ENCODE peak calls at places on chromosomes 16 and 17, in seven cellular contexts. N is AG04450, P is tibial nerve, Q is mammary epithelial cell, I is GM23338, M is skeletal muscle cell, A is breast epithelium. J is an unnamed sample.

GRCh38 chr17:70956731-70957130 is 787.4 kb downstream of the KCNJ2 start:
- DNase-seq in M (no peak), A (no peak), P (no peak), I (no peak), N (no peak), Q (no peak), J (no peak)

GRCh38 chr17:66494023-66494803 is 191.8 kb downstream of the PRKCA start:
- DNase-seq in I (no peak), N (peak), M (peak), Q (peak), P (no peak), A (no peak), J (no peak)

GRCh38 chr16:68311316-68311620 is 449 bp downstream of the PRMT7 start:
- DNase-seq in M (no peak), Q (no peak), N (no peak), P (no peak), I (peak), A (no peak), J (no peak)

GRCh38 chr16:3022208-3022696 is 1.5 kb downstream of the HCFC1R1 start:
- DNase-seq in I (peak), Q (peak), M (peak), N (peak), P (peak), A (peak), J (peak)

GRCh38 chr17:44219636-44220210 is at the start of gene UBTF:
- DNase-seq in N (no peak), A (peak), P (no peak), M (no peak), I (peak), Q (peak), J (peak)

GRCh38 chr17:29733151-29733550 is 110.4 kb upstream of the CORO6 start:
- DNase-seq in Q (peak), N (no peak), A (no peak), I (no peak), M (no peak), P (no peak), J (no peak)

GRCh38 chr17:16516594-16517018 is 24.6 kb upstream of the LRRC75A start:
- DNase-seq in I (no peak), M (no peak), Q (peak), N (peak), P (no peak), A (no peak), J (no peak)

GRCh38 chr17:19592316-19592715 is 56.2 kb upstream of the ALDH3A2 start:
- DNase-seq in P (no peak), N (no peak), M (no peak), A (no peak), I (no peak), Q (no peak), J (no peak)

GRCh38 chr17:78818932-78819331 is 21.7 kb downstream of the USP36 start:
- DNase-seq in I (no peak), A (no peak), M (no peak), N (no peak), P (no peak), Q (no peak), J (peak)

GRCh38 chr16:11105038-11105903 is 150.7 kb downstream of the SOCS1 start:
- DNase-seq in N (peak), I (no peak), A (no peak), P (no peak), Q (peak), M (peak), J (peak)

GRCh38 chr16:84502075-84502474 is 2.4 kb downstream of the MEAK7 start:
- DNase-seq in A (peak), Q (no peak), M (no peak), P (no peak), I (no peak), N (no peak), J (no peak)

GRCh38 chr17:65100316-65101140 is 36.6 kb upstream of the RGS9 start:
- DNase-seq in N (no peak), M (no peak), P (peak), I (peak), Q (peak), A (peak), J (peak)

GRCh38 chr17:73068322-73069153 is 23.9 kb downstream of the SLC39A11 start:
- DNase-seq in M (peak), Q (peak), P (no peak), N (peak), A (no peak), I (no peak), J (no peak)

GRCh38 chr17:40956401-40957254 is 10.1 kb downstream of the KRT39 start:
- DNase-seq in I (no peak), Q (peak), M (peak), P (no peak), N (peak), A (no peak), J (no peak)

GRCh38 chr16:30874244-30874820 is 19.5 kb downstream of the BCL7C start:
- DNase-seq in N (no peak), P (no peak), A (no peak), I (peak), Q (no peak), M (no peak), J (no peak)

GRCh38 chr17:3660311-3660891 is 8.0 kb downstream of the TAX1BP3 start:
- DNase-seq in A (no peak), N (no peak), P (no peak), M (no peak), I (no peak), Q (no peak), J (peak)

GRCh38 chr16:85520853-85521736 is 92.0 kb upstream of the GSE1 start:
- DNase-seq in A (peak), N (no peak), I (no peak), M (no peak), Q (peak), P (no peak), J (no peak)

GRCh38 chr16:88558457-88559442 is 11.5 kb upstream of the ZC3H18 start:
- DNase-seq in Q (peak), I (peak), A (peak), M (no peak), N (peak), P (peak), J (no peak)

GRCh38 chr17:61399131-61400057 is at the start of gene TBX2:
- DNase-seq in I (peak), P (peak), A (no peak), Q (peak), M (peak), N (peak), J (peak)

GRCh38 chr16:86498155-86498651 is 12.1 kb upstream of the FOXF1 start:
- DNase-seq in I (no peak), M (no peak), P (no peak), Q (no peak), A (no peak), N (no peak), J (no peak)

GRCh38 chr16:3119701-3120408 is 7.5 kb downstream of the ZNF205 start:
- DNase-seq in Q (no peak), P (no peak), M (no peak), A (no peak), I (no peak), N (no peak), J (no peak)

GRCh38 chr16:74691093-74691855 is 9.4 kb downstream of the MLKL start:
- DNase-seq in M (no peak), P (no peak), A (no peak), Q (no peak), I (no peak), N (no peak), J (no peak)

GRCh38 chr16:87582221-87582965 is 19.9 kb upstream of the JPH3 start:
- DNase-seq in Q (no peak), N (no peak), A (no peak), M (peak), I (peak), P (peak), J (no peak)

GRCh38 chr16:23362460-23363317 is 60.6 kb downstream of the SCNN1B start:
- DNase-seq in A (peak), I (no peak), M (no peak), P (peak), Q (peak), N (no peak), J (peak)

GRCh38 chr17:81961087-81961514 is at the start of gene NOTUM:
- DNase-seq in M (no peak), A (no peak), Q (no peak), I (peak), N (no peak), P (no peak), J (no peak)

GRCh38 chr16:87715658-87716057 is 50.1 kb downstream of the KLHDC4 start:
- DNase-seq in A (no peak), Q (no peak), P (no peak), I (no peak), M (no peak), N (no peak), J (no peak)

GRCh38 chr17:1203967-1204291 is 24.1 kb upstream of the ABR start:
- DNase-seq in N (no peak), Q (no peak), M (no peak), I (peak), A (no peak), P (no peak), J (no peak)

GRCh38 chr17:488993-489757 is 136.6 kb upstream of the RPH3AL start:
- DNase-seq in N (no peak), I (peak), Q (peak), P (no peak), A (no peak), M (no peak), J (no peak)

GRCh38 chr16:67936124-67936875 is at the start of gene PSMB10:
- DNase-seq in A (no peak), I (peak), M (no peak), P (no peak), N (no peak), Q (peak), J (peak)

GRCh38 chr17:74893936-74894671 is 671 bp upstream of the FADS6 start:
- DNase-seq in P (no peak), I (no peak), N (no peak), Q (no peak), M (no peak), A (no peak), J (no peak)

GRCh38 chr17:74892013-74892841 is 1.2 kb downstream of the FADS6 start:
- DNase-seq in M (no peak), A (no peak), N (no peak), P (no peak), I (no peak), Q (no peak), J (peak)

GRCh38 chr17:74890554-74890953 is 2.9 kb downstream of the FADS6 start:
- DNase-seq in N (no peak), Q (no peak), P (no peak), A (no peak), I (no peak), M (no peak), J (no peak)

GRCh38 chr17:74888440-74888839 is 5.0 kb downstream of the FADS6 start:
- DNase-seq in I (no peak), M (no peak), P (no peak), A (no peak), N (no peak), Q (no peak), J (no peak)

DNA sequence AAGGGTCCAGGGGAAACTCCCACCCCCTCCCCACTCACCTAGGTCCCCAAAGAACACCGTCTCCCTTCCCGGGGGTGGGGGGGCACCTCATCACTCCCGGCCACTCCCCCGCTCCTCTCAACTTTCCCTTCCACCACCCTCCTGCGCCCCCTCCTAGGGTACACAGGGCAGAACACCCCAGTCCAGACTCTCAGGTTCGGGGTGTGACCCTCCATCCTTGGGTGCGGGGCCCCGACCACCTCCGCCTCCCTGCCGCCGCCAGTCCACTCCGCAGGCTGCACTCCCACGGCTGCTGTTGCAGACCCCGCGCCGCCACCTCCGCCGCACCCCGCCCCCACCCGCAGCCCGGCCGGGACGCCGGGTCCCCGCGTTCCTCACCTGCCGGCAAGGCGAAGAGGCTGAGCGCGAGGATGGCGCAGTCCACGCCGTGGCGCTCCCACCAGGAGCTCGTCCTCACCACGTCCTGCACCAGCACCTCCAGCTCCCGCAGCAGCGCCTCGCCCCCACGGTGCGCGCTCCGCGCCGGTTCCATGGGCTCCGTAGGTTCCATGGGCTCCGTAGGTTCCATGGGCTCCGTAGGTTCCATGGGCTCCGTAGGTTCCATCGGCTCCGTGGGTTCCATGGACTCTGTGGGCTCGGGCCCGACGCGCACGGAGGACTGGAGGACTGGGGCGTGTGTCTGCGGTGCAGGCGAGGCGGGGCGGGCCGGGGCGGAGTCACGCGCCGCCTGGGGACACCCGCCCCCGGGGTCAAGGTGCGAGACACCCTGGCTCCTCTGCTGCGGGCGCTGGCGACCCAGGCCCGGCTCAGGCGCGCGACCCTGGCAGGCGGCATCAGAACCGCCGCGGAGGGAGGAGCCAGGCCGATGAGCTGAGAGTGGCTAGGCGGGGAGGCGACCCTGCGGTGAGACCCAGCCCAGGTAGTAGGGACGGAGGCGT is at the start of gene FADS6:
- DNase-seq in P (no peak), N (no peak), Q (no peak), I (peak), A (no peak), M (no peak), J (peak)
- H3K4me3 ChIP-seq in P (no peak), N (no peak), Q (peak), I (peak), A (peak), M (peak), J (peak)

GRCh38 chr17:48598727-48599126 is 5.1 kb upstream of the HOXB5 start:
- DNase-seq in N (no peak), I (no peak), P (no peak), A (no peak), M (no peak), Q (no peak), J (no peak)
- H3K4me3 ChIP-seq in N (peak), I (no peak), P (no peak), A (peak), M (no peak), Q (no peak), J (no peak)

GRCh38 chr17:41965694-41966375 is 760 bp upstream of the CNP start:
- DNase-seq in P (no peak), Q (peak), N (no peak), A (peak), M (no peak), I (peak), J (no peak)
- H3K4me3 ChIP-seq in P (peak), Q (peak), N (peak), A (peak), M (peak), I (peak), J (peak)

DNA sequence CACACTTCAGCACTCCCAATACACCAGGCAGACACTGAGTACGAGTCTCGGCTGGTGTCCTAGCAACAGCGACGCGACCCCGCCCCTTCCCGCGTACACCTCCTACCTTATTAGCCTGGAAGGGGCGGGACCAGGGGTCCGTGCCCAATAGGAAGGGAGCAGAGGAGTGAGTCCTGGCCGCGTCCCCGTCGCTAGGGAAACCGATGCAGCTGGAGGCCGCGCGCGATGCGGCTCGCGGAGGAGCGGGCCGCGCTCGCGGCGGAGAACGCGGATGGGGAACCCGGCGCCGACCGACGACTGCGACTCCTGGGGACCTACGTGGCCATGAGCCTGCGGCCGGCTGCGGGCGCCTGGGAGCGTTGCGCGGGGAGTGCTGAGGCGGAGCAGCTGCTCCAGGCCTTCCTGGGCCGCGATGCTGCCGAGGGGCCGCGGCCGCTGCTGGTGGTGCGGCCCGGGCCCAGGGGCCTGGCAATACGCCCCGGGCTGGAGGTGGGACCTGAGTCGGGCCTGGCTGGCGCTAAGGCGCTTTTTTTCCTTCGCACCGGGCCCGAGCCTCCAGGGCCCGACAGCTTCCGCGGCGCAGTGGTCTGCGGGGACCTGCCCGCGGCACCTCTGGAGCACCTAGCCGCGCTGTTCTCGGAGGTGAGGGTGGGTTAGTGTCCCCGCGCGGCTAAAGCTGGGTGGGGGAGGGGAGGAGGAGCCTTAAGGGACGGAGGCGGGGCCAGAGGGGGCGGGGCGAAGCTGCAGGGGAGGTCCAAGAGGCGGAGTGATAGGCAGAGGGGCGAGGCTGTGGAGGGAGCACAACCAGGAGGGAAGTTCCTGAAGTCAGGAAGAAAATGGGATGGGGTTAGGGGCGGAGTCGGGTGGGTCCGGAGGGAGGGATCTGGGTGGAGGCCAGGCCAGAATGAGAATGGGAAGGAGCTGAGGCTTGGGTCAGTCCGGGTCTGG is at the start of gene DNAH9:
- DNase-seq in P (peak), I (peak), Q (peak), A (peak), M (peak), N (no peak), J (peak)
- H3K4me3 ChIP-seq in P (peak), I (no peak), Q (no peak), A (peak), M (peak), N (no peak), J (peak)

GRCh38 chr16:80449332-80449731 is 91.5 kb upstream of the DYNLRB2 start:
- DNase-seq in A (no peak), Q (no peak), I (no peak), M (no peak), N (no peak), P (no peak), J (no peak)
- H3K4me3 ChIP-seq in A (no peak), Q (no peak), I (no peak), M (no peak), N (no peak), P (no peak), J (no peak)